ENCODE peak calls at places on chromosome 20, in seven cellular contexts. L, X, Z, G, A, S and E are unnamed samples.

GRCh38 chr20:46174469-46175126 is 56.5 kb downstream of the CD40 start:
- DNase-seq in L (peak), X (peak), Z (peak), G (peak), A (peak), S (peak), E (peak)

GRCh38 chr20:40463171-40463570 is 225.9 kb downstream of the MAFB start:
- DNase-seq in L (no peak), X (no peak), Z (no peak), G (no peak), A (no peak), S (no peak), E (peak)

GRCh38 chr20:63977392-63978276 is 1.8 kb downstream of the SAMD10 start:
- DNase-seq in L (no peak), X (peak), Z (no peak), G (peak), A (no peak), S (peak), E (peak)

GRCh38 chr20:37385176-37385575 is 39.2 kb downstream of the SRC start:
- DNase-seq in L (no peak), X (no peak), Z (no peak), G (no peak), A (no peak), S (no peak), E (peak)

GRCh38 chr20:20455945-20456344 is 88.0 kb downstream of the INSM1 start:
- DNase-seq in L (no peak), X (no peak), Z (no peak), G (no peak), A (no peak), S (no peak), E (no peak)

GRCh38 chr20:35871311-35871771 is 83.0 kb downstream of the SCAND1 start:
- DNase-seq in L (no peak), X (peak), Z (no peak), G (peak), A (no peak), S (no peak), E (no peak)

GRCh38 chr20:38790210-38791053 is 15.1 kb upstream of the PPP1R16B start:
- DNase-seq in L (no peak), X (peak), Z (no peak), G (peak), A (no peak), S (no peak), E (no peak)

GRCh38 chr20:49713779-49714712 is at the start of gene B4GALT5:
- DNase-seq in L (peak), X (peak), Z (peak), G (peak), A (peak), S (peak), E (peak)

GRCh38 chr20:50321797-50322480 is 131.3 kb downstream of the CEBPB start:
- DNase-seq in L (peak), X (peak), Z (no peak), G (no peak), A (peak), S (no peak), E (peak)

GRCh38 chr20:47262365-47263013 is 94.0 kb downstream of the ZMYND8 start:
- DNase-seq in L (no peak), X (no peak), Z (no peak), G (no peak), A (no peak), S (no peak), E (no peak)

GRCh38 chr20:31966991-31967655 is 828 bp upstream of the XKR7 start:
- DNase-seq in L (no peak), X (no peak), Z (no peak), G (no peak), A (no peak), S (no peak), E (no peak)

GRCh38 chr20:58237318-58238182 is 9.1 kb upstream of the ANKRD60 start:
- DNase-seq in L (no peak), X (peak), Z (no peak), G (peak), A (no peak), S (no peak), E (no peak)

GRCh38 chr20:40160151-40160550 is 528.9 kb downstream of the MAFB start:
- DNase-seq in L (peak), X (peak), Z (peak), G (peak), A (no peak), S (no peak), E (peak)

GRCh38 chr20:49620364-49621240 is 52.7 kb upstream of the PTGIS start:
- DNase-seq in L (no peak), X (no peak), Z (no peak), G (no peak), A (no peak), S (no peak), E (no peak)

GRCh38 chr20:23147964-23148720 is 62.0 kb upstream of the CD93 start:
- DNase-seq in L (peak), X (peak), Z (peak), G (peak), A (peak), S (no peak), E (peak)

GRCh38 chr20:57753332-57754164 is 43.7 kb upstream of the PMEPA1 start:
- DNase-seq in L (no peak), X (no peak), Z (no peak), G (no peak), A (peak), S (no peak), E (peak)

GRCh38 chr20:7490288-7490687 is 450.0 kb downstream of the HAO1 start:
- DNase-seq in L (no peak), X (no peak), Z (no peak), G (no peak), A (no peak), S (no peak), E (no peak)

GRCh38 chr20:1005452-1006027 is 3.4 kb upstream of the RSPO4 start:
- DNase-seq in L (no peak), X (peak), Z (no peak), G (peak), A (peak), S (no peak), E (no peak)

GRCh38 chr20:49483018-49483705 is 694 bp upstream of the KCNB1 start:
- DNase-seq in L (no peak), X (no peak), Z (no peak), G (no peak), A (no peak), S (no peak), E (no peak)

GRCh38 chr20:52899221-52899620 is 72.9 kb upstream of the TSHZ2 start:
- DNase-seq in L (no peak), X (no peak), Z (no peak), G (no peak), A (no peak), S (no peak), E (no peak)

GRCh38 chr20:645318-646106 is 7.5 kb downstream of the SRXN1 start:
- DNase-seq in L (peak), X (peak), Z (peak), G (peak), A (peak), S (peak), E (peak)